ENCODE peak calls at places on chromosomes 4 and X, in five cellular contexts. B, H, U, Z and P are unnamed samples.

GRCh38 chrX:55210931-55211677 is 9.0 kb upstream of the PAGE5 start:
- DNase-seq in B (peak), H (no peak), U (no peak), Z (no peak), P (no peak)

GRCh38 chr4:40046311-40046980 is 10.2 kb upstream of the N4BP2 start:
- DNase-seq in B (peak), H (no peak), U (peak), Z (no peak), P (peak)

GRCh38 chr4:40515398-40516293 is 114.0 kb downstream of the RBM47 start:
- DNase-seq in B (peak), H (no peak), U (no peak), Z (no peak), P (no peak)

GRCh38 chr4:129218355-129218754 is 122.4 kb downstream of the C4orf33 start:
- DNase-seq in B (peak), H (no peak), U (peak), Z (no peak), P (no peak)

GRCh38 chrX:14508025-14508690 is 21.2 kb upstream of the GLRA2 start:
- DNase-seq in B (no peak), H (no peak), U (no peak), Z (no peak), P (no peak)

GRCh38 chrX:81195712-81196111 is 6.0 kb downstream of the HMGN5 start:
- DNase-seq in B (peak), H (peak), U (peak), Z (no peak), P (peak)

GRCh38 chr4:99949034-99949998 is 759 bp downstream of the H2AZ1 start:
- DNase-seq in B (peak), H (peak), U (peak), Z (peak), P (peak)

GRCh38 chr4:114519368-114519767 is 79.2 kb upstream of the UGT8 start:
- DNase-seq in B (no peak), H (no peak), U (no peak), Z (no peak), P (no peak)

GRCh38 chr4:158895797-158896442 is 127.1 kb downstream of the FNIP2 start:
- DNase-seq in B (peak), H (no peak), U (peak), Z (no peak), P (no peak)

GRCh38 chr4:17448689-17449088 is 63.2 kb downstream of the QDPR start:
- DNase-seq in B (no peak), H (no peak), U (peak), Z (no peak), P (no peak)

GRCh38 chr4:110099638-110100037 is 98.8 kb downstream of the ELOVL6 start:
- DNase-seq in B (no peak), H (no peak), U (no peak), Z (no peak), P (no peak)

GRCh38 chr4:176967586-176967985 is 174.9 kb upstream of the VEGFC start:
- DNase-seq in B (no peak), H (no peak), U (no peak), Z (no peak), P (no peak)

GRCh38 chr4:76799139-76799538 is 98.8 kb downstream of the SOWAHB start:
- DNase-seq in B (no peak), H (no peak), U (no peak), Z (no peak), P (no peak)